ENCODE peak calls at places on chromosomes 12 and 14, in nine cellular contexts. O is HCT116, D is K562, C is mammary epithelial cell, R is H9, A is GM23338, W is HepG2, Z is fibroblast of lung, I is neural progenitor cell. Q is an unnamed sample. For H3K79me2, the result is how much of the 10 kb centered on the place peaks cover.

GRCh38 chr14:89284368-89285058 is 132.5 kb downstream of the FOXN3 start:
- DNase-seq in O (no peak), D (no peak), C (no peak), R (no peak), A (no peak), W (no peak), Z (peak), I (no peak), Q (peak)

GRCh38 chr12:64042901-64043300 is 179.2 kb downstream of the KICS2 start:
- DNase-seq in O (no peak), D (no peak), C (no peak), R (no peak), A (no peak), W (no peak), Z (no peak), I (no peak), Q (no peak)

GRCh38 chr14:87334997-87335675 is 657.8 kb downstream of the GALC start:
- DNase-seq in O (no peak), D (no peak), C (peak), R (no peak), A (peak), W (no peak), Z (no peak), I (no peak), Q (no peak)

GRCh38 chr14:24965934-24966593 is 83.9 kb downstream of the STXBP6 start:
- DNase-seq in O (no peak), D (peak), C (peak), R (no peak), A (no peak), W (no peak), Z (peak), I (peak), Q (peak)

GRCh38 chr14:89625208-89625987 is 208.4 kb upstream of the FOXN3 start:
- DNase-seq in O (no peak), D (no peak), C (no peak), R (peak), A (no peak), W (no peak), Z (peak), I (peak), Q (no peak)

GRCh38 chr12:49342066-49342913 is 4.4 kb upstream of the DNAJC22 start:
- DNase-seq in O (peak), D (peak), C (peak), R (peak), A (peak), W (peak), Z (peak), I (peak), Q (peak)

GRCh38 chr12:113247123-113248045 is 26.1 kb downstream of the TPCN1 start:
- DNase-seq in O (no peak), D (no peak), C (peak), R (no peak), A (no peak), W (no peak), Z (peak), I (no peak), Q (no peak)

GRCh38 chr12:92927436-92928116 is 1.5 kb downstream of the EEA1 start:
- DNase-seq in O (no peak), D (peak), C (peak), R (no peak), A (peak), W (peak), Z (peak), I (peak), Q (peak)

GRCh38 chr12:119006749-119007148 is 25.4 kb downstream of the SRRM4 start:
- DNase-seq in O (no peak), D (no peak), C (no peak), R (peak), A (peak), W (no peak), Z (no peak), I (peak), Q (no peak)

GRCh38 chr14:28756896-28757570 is 9.6 kb upstream of the FOXG1 start:
- DNase-seq in O (no peak), D (peak), C (peak), R (peak), A (peak), W (peak), Z (peak), I (peak), Q (no peak)

GRCh38 chr12:85657836-85658235 is 178.4 kb downstream of the RASSF9 start:
- DNase-seq in O (no peak), D (no peak), C (no peak), R (no peak), A (no peak), W (no peak), Z (no peak), I (no peak), Q (no peak)

GRCh38 chr12:118330421-118331018 is 42.2 kb downstream of the TAOK3 start:
- DNase-seq in O (no peak), D (peak), C (no peak), R (no peak), A (no peak), W (no peak), Z (peak), I (no peak), Q (no peak)

GRCh38 chr14:68621400-68622365 is 171.2 kb downstream of the ZFP36L1 start:
- DNase-seq in O (no peak), D (no peak), C (no peak), R (no peak), A (no peak), W (no peak), Z (peak), I (no peak), Q (no peak)

GRCh38 chr12:91098942-91099341 is 12.4 kb downstream of the LUM start:
- DNase-seq in O (peak), D (no peak), C (peak), R (no peak), A (no peak), W (no peak), Z (peak), I (no peak), Q (peak)

GRCh38 chr12:6925239-6925542 is 2.6 kb upstream of the ATN1 start:
- DNase-seq in O (no peak), D (no peak), C (no peak), R (no peak), A (no peak), W (no peak), Z (no peak), I (peak), Q (no peak)

GRCh38 chr12:6135071-6135470 is 10.6 kb upstream of the VWF start:
- DNase-seq in O (no peak), D (no peak), C (no peak), R (no peak), A (no peak), W (no peak), Z (peak), I (no peak), Q (no peak)

GRCh38 chr12:109786799-109787198 is 46.4 kb downstream of the TRPV4 start:
- DNase-seq in O (no peak), D (no peak), C (no peak), R (no peak), A (no peak), W (no peak), Z (no peak), I (no peak), Q (no peak)

GRCh38 chr14:33198684-33199083 is 260.0 kb downstream of the NPAS3 start:
- DNase-seq in O (no peak), D (no peak), C (no peak), R (no peak), A (no peak), W (no peak), Z (no peak), I (no peak), Q (no peak)

GRCh38 chr14:98954347-98955000 is 317.5 kb downstream of the BCL11B start:
- DNase-seq in O (no peak), D (no peak), C (no peak), R (peak), A (no peak), W (no peak), Z (no peak), I (no peak), Q (no peak)

GRCh38 chr14:104892517-104893434 is 27.7 kb downstream of the CEP170B start:
- DNase-seq in O (no peak), D (peak), C (no peak), R (peak), A (no peak), W (no peak), Z (no peak), I (no peak), Q (no peak)

GRCh38 chr12:89919241-89919906 is 210.7 kb upstream of the ATP2B1 start:
- DNase-seq in O (no peak), D (no peak), C (no peak), R (no peak), A (no peak), W (no peak), Z (no peak), I (no peak), Q (no peak)

GRCh38 chr14:35403397-35404245 is 928 bp downstream of the NFKBIA start:
- DNase-seq in O (peak), D (peak), C (peak), R (peak), A (peak), W (peak), Z (peak), I (peak), Q (peak)

GRCh38 chr14:64702493-64703392 is 1.5 kb upstream of the PLEKHG3 start:
- DNase-seq in O (no peak), D (no peak), C (peak), R (peak), A (peak), W (no peak), Z (no peak), I (peak), Q (peak)

GRCh38 chr12:12839886-12840285 is 26.7 kb downstream of the DDX47 start:
- DNase-seq in O (peak), D (no peak), C (peak), R (no peak), A (no peak), W (no peak), Z (peak), I (no peak), Q (peak)

DNA sequence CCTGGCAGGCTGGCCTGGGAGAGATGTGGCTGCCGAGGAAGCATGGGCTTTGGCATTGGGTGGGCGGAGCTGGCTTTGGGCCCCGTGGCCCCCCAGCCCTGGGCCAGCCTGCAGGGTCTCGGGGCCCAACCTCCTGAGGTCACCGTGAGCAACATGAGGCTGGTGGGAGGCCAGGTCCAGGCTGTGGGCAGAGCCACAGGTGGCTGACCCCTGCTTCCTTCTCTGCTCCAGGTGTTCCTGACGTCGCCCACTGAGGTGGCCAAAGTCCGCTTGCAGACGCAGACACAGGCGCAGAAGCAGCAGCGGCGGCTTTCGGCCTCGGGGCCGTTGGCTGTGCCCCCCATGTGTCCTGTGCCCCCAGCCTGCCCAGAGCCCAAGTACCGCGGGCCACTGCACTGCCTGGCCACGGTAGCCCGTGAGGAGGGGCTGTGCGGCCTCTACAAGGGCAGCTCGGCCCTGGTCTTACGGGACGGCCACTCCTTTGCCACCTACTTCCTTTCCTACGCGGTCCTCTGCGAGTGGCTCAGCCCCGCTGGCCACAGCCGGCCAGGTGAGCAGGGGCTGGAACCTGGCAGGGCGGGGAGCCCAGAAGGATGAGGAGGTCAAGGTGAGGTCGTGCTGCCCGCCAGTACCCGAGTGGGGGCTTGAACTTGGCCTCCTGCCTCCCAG is 5.5 kb downstream of the SLC25A47 start:
- DNase-seq in O (no peak), D (no peak), C (no peak), R (no peak), A (no peak), W (no peak), Z (no peak), I (no peak), Q (no peak)
- H3K27ac ChIP-seq in O (no peak), D (no peak), C (no peak), R (no peak), A (no peak), W (no peak), Z (no peak), I (no peak), Q (no peak)

GRCh38 chr12:14884458-14884878 is 1.2 kb downstream of the MGP start:
- DNase-seq in O (no peak), D (no peak), C (peak), R (no peak), A (no peak), W (no peak), Z (peak), I (no peak), Q (peak)
- H2AFZ ChIP-seq in O (no peak), D (no peak), C (peak), R (no peak), A (peak), W (no peak), Z (peak), I (no peak), Q (peak)

GRCh38 chr12:67816269-67816668 is 167.7 kb downstream of the DYRK2 start:
- DNase-seq in O (no peak), D (no peak), C (no peak), R (no peak), A (peak), W (no peak), Z (no peak), I (no peak), Q (no peak)
- H3K79me2 ChIP-seq in O (under half), D (under half), C (under half), R (under half), A (under half), W (under half), Z (under half), I (under half), Q (under half)

DNA sequence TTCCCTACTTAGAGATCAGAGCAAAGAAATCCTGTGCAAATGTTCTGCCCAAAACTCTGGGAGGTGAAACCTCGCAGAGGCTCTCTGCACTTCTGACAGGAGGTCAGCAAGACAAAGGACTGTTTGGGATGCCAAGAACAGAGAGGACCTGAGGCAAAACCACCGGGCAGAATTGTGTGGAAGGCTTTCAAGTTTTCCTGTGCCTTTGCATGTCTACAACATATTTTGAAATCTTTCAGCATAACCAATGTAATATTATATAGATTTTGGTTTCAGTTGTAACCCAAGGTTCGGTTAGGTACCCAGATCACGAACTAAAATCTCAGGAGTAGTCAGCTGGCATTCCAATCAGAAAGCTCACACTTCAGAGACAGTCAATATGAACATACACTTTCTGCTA is 99.4 kb upstream of the PLEKHA5 start:
- DNase-seq in O (no peak), D (no peak), C (peak), R (no peak), A (no peak), W (no peak), Z (no peak), I (no peak), Q (peak)
- H3K27ac ChIP-seq in O (no peak), D (no peak), C (peak), R (no peak), A (no peak), W (no peak), Z (peak), I (no peak), Q (peak)

DNA sequence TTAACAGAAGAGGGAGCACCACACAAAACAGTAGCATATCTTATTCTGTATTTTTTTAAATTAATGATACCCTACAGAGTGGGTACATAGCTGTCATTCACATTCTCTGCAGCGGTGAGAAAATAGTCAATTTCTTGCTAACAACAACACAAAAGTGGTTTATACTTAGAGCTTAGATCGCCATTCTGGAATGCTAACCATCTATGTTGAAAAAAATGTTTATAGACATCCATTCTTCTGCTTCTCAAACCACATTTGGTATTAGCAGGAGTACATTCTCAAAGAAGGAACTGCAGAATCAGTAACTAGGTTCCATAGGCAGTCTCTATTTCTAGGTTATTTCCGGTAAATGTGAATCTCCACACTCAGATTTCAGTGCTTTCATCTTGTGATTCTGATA is 185.9 kb downstream of the PPFIA2 start:
- DNase-seq in O (no peak), D (no peak), C (no peak), R (no peak), A (peak), W (no peak), Z (peak), I (no peak), Q (no peak)
- H2AFZ ChIP-seq in O (no peak), D (no peak), C (no peak), R (no peak), A (no peak), W (no peak), Z (no peak), I (no peak), Q (no peak)

DNA sequence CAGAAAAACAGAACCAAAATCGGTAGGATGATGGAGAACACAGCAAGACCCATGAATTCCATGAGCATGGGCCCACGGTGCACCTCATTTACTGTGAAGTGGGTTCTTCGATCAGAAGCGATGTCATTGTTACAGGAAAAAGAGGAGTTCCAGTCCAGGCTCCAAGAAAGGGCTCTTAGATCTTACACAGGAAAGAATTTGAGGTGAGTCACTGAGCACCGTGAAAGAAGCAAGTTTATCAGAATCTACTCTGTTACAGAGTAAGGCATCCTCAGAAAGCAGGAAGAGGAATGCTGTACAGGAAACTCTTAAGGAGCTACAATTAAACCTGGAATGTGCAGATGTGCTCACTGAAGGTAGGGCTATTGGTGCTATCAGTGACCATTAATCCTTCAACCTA is 11.6 kb upstream of the CHFR start:
- DNase-seq in O (no peak), D (no peak), C (peak), R (no peak), A (no peak), W (no peak), Z (peak), I (no peak), Q (no peak)
- H3K79me2 ChIP-seq in O (under half), D (under half), C (under half), R (under half), A (under half), W (under half), Z (under half), I (under half), Q (under half)

DNA sequence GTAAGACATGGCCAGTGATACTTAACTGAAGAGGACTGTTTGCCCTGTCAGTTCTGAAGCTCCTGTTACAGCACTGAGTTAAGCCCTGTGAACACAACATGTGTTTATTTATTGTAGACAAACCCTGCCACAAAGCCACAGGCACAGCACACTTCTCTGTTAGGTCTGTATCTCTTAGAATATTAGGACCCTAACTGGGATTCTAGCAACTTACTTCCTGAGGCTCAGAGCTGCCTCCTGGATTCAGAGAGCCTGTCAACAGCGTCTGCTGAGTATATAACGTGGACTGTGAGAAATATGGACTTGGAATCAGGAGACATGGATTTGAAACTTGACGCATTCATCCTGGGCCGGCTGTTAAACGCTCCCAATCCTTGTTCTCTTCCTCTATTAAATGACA is 135.0 kb upstream of the HIF1A start:
- DNase-seq in O (no peak), D (no peak), C (no peak), R (no peak), A (no peak), W (peak), Z (no peak), I (no peak), Q (no peak)
- H3K27ac ChIP-seq in O (peak), D (peak), C (no peak), R (no peak), A (no peak), W (peak), Z (peak), I (no peak), Q (peak)

Q was measured in PC-9.